ENCODE peak calls at places on chromosomes 16 and 17, in six cellular contexts. J is osteoblast; T is mucosa of descending colon; W is CD8-positive, alpha-beta T cell; K is heart left ventricle; C is prostate gland. A is an unnamed sample.

GRCh38 chr17:76924345-76925332 is 56.4 kb downstream of the MGAT5B start:
- DNase-seq in T (no peak), C (no peak), J (peak; percentile 73), K (no peak), W (no peak), A (no peak)

GRCh38 chr16:19505600-19506303 is 16.1 kb downstream of the GDE1 start:
- DNase-seq in J (no peak), T (no peak), C (no peak), W (no peak), K (no peak), A (no peak)

GRCh38 chr17:82240506-82241182 is 11.8 kb downstream of the SLC16A3 start:
- DNase-seq in W (no peak), J (peak; percentile 76), C (no peak), T (no peak), K (no peak), A (no peak)

GRCh38 chr17:9763643-9764042 is 27.7 kb downstream of the DHRS7C start:
- DNase-seq in K (no peak), C (no peak), W (no peak), T (no peak), J (no peak), A (no peak)

GRCh38 chr17:48048321-48049140 is at the start of gene NFE2L1:
- DNase-seq in J (peak; percentile 94), C (peak; percentile 74), T (peak; percentile 90), K (peak; percentile 97), W (no peak), A (peak; percentile 70)

GRCh38 chr17:47161988-47162622 is 27.0 kb downstream of the CDC27 start:
- DNase-seq in K (no peak), J (no peak), T (no peak), W (no peak), C (no peak), A (no peak)

GRCh38 chr17:7440113-7440822 is 956 bp downstream of the FGF11 start:
- DNase-seq in K (peak; percentile 72), C (peak; percentile 44), T (peak; percentile 49), W (no peak), J (peak; percentile 86), A (peak; percentile 25)

GRCh38 chr16:28191364-28191985 is 20.3 kb downstream of the XPO6 start:
- DNase-seq in K (no peak), W (no peak), J (no peak), T (no peak), C (peak; percentile 57), A (peak; percentile 98)

GRCh38 chr17:50148226-50149098 is 2.0 kb downstream of the PPP1R9B start:
- DNase-seq in W (no peak), J (peak; percentile 98), T (peak; percentile 71), C (peak; percentile 83), K (peak; percentile 60), A (peak; percentile 84)

GRCh38 chr17:13647551-13647950 is 45.8 kb upstream of the HS3ST3A1 start:
- DNase-seq in K (no peak), T (peak; percentile 5), W (no peak), J (no peak), C (no peak), A (no peak)

GRCh38 chr17:15741624-15742023 is 9.5 kb downstream of the TBC1D26 start:
- DNase-seq in C (no peak), W (no peak), J (no peak), T (no peak), K (no peak), A (no peak)

GRCh38 chr16:48911700-48912099 is 301.7 kb upstream of the N4BP1 start:
- DNase-seq in J (no peak), T (no peak), W (no peak), C (no peak), K (no peak), A (no peak)

GRCh38 chr16:83040174-83040573 is 413.4 kb downstream of the CDH13 start:
- DNase-seq in W (no peak), J (no peak), K (no peak), C (no peak), T (no peak), A (peak; percentile 83)

GRCh38 chr17:76528156-76528527 is 9.4 kb downstream of the CYGB start:
- DNase-seq in C (no peak), K (no peak), W (no peak), T (no peak), J (no peak), A (no peak)

GRCh38 chr17:19728114-19728495 is 11.7 kb upstream of the SLC47A2 start:
- DNase-seq in W (no peak), K (peak; percentile 88), T (peak; percentile 79), J (peak; percentile 93), C (peak; percentile 88), A (peak; percentile 78)

GRCh38 chr16:64468515-64469090 is 653.3 kb downstream of the CDH11 start:
- DNase-seq in T (no peak), C (no peak), K (no peak), J (no peak), W (no peak), A (no peak)

GRCh38 chr17:17824119-17824779 is 12.5 kb downstream of the SREBF1 start:
- DNase-seq in W (no peak), T (peak; percentile 65), J (no peak), K (no peak), C (no peak), A (no peak)

GRCh38 chr17:17826942-17827785 is 9.6 kb downstream of the SREBF1 start:
- DNase-seq in J (no peak), W (no peak), C (no peak), K (no peak), T (no peak), A (no peak)

GRCh38 chr17:17824780-17825614 is 11.8 kb downstream of the SREBF1 start:
- DNase-seq in C (no peak), J (peak; percentile 98), W (no peak), T (no peak), K (no peak), A (no peak)

GRCh38 chr17:17827826-17828621 is 8.8 kb downstream of the SREBF1 start:
- DNase-seq in K (no peak), J (no peak), C (no peak), W (no peak), T (no peak), A (no peak)

GRCh38 chr17:17826340-17826708 is 10.5 kb downstream of the SREBF1 start:
- DNase-seq in T (no peak), C (no peak), J (no peak), W (no peak), K (no peak), A (no peak)
- TF ChIP-seq CTCF in T (no peak), C (no peak), J (no peak), W (no peak), K (no peak), A (no peak)

GRCh38 chr16:11618107-11618717 is 31.5 kb upstream of the LITAF start:
- DNase-seq in J (no peak), W (no peak), K (no peak), T (no peak), C (no peak), A (no peak)

GRCh38 chr16:11621539-11621919 is 34.8 kb upstream of the LITAF start:
- DNase-seq in C (no peak), J (peak; percentile 86), W (no peak), T (no peak), K (no peak), A (no peak)

GRCh38 chr16:11621920-11622651 is 35.4 kb upstream of the LITAF start:
- DNase-seq in J (peak; percentile 90), W (peak; percentile 44), T (no peak), C (no peak), K (no peak), A (no peak)

GRCh38 chr16:11620243-11621003 is 33.7 kb upstream of the LITAF start:
- DNase-seq in T (no peak), J (no peak), K (no peak), W (no peak), C (no peak), A (no peak)

DNA sequence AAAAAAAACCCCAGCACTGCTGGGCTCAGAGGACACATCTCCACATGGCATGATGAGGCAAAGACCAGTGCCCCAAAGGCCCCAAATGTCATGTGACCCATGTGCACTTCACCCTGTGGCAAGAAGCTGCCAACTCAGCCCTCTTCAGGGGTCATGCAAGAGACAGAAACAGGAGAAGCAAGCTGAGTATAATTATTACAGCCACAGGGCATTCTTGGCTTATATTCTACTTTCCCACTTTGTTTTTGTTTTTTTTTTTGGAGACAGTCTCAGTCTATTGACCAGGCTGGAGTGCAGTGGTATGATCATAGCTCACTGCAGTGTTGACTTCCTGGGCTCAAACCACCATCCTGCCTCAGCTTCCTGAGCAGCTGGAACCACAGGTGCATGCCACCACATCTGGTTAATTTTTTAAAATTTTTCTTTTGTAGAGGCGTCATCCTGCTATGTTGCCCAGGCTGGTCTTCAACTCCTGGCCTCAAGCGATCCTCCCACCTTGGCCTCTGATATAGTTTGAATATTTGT is 32.7 kb upstream of the LITAF start:
- DNase-seq in J (no peak), W (no peak), K (no peak), T (no peak), C (no peak), A (no peak)
- H3K4me3 ChIP-seq in J (no peak overlapping the region), W (no peak overlapping the region), K (no peak overlapping the region), T (no peak overlapping the region), C (no peak overlapping the region), A (no peak overlapping the region)

GRCh38 chr17:57593739-57594462 is 151.2 kb downstream of the CCDC182 start:
- DNase-seq in K (no peak), T (no peak), W (no peak), J (no peak), C (no peak), A (no peak)

GRCh38 chr17:57597101-57597500 is 148.0 kb downstream of the CCDC182 start:
- DNase-seq in W (no peak), J (no peak), T (no peak), K (no peak), C (no peak), A (no peak)

GRCh38 chr17:57595942-57596695 is 149.0 kb downstream of the CCDC182 start:
- DNase-seq in T (no peak), W (no peak), J (no peak), K (no peak), C (no peak), A (no peak)

GRCh38 chr17:57594767-57595166 is 150.3 kb downstream of the CCDC182 start:
- DNase-seq in K (no peak), J (no peak), C (no peak), T (no peak), W (no peak), A (no peak)

DNA sequence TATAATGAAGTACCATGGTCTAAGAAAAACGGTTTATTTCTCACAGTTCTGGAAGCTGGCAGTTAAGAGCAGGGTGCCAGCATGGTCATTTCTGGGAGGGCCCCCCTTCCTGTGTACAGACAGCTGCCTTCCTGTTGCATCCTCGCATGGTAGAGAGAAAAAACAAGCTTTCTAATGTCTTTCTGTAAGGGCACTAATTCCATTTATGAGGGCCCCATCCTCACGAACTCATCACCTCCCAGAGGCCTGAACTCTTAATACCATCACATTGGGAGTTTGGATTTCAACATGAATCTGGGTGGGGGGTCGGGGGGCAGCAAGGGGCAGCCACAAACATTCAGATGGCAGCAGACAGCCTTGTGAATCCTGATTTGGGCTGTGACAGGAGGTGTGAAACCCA is 149.7 kb downstream of the CCDC182 start:
- DNase-seq in T (no peak), W (no peak), J (no peak), K (no peak), C (no peak), A (no peak)
- H3K36me3 ChIP-seq in T (no peaks in the 10 kb centered on the region), W (no peaks in the 10 kb centered on the region), J (no peaks in the 10 kb centered on the region), K (no peaks in the 10 kb centered on the region), C (no peaks in the 10 kb centered on the region), A (no peaks in the 10 kb centered on the region)

GRCh38 chr16:62253926-62254325 is 217.7 kb upstream of the CDH8 start:
- DNase-seq in J (no peak), K (no peak), W (no peak), C (peak; percentile 15), T (no peak), A (peak; percentile 86)

GRCh38 chr16:62254847-62255246 is 218.6 kb upstream of the CDH8 start:
- DNase-seq in T (no peak), W (no peak), C (no peak), J (no peak), K (no peak), A (peak; percentile 53)

GRCh38 chr16:62249069-62249468 is 212.8 kb upstream of the CDH8 start:
- DNase-seq in J (no peak), K (no peak), W (no peak), T (no peak), C (no peak), A (no peak)
- TF ChIP-seq CTCF in J (no peak), K (no peak), W (no peak), T (no peak), C (no peak), A (no peak)